ENCODE peak calls at places on chromosomes 12 and 14, in five cellular contexts. One of them, this sample, is unnamed.

GRCh38 chr12:114921796-114922195 is 237.8 kb upstream of the TBX3 start:
- DNase-seq in GM18507: no peak
- DNase-seq in amygdala: no peak
- DNase-seq in RCC 7860: peak; percentile 6
- DNase-seq in mammary epithelial cell: no peak
- DNase-seq in this sample: no peak

GRCh38 chr12:19572920-19573558 is 133.7 kb downstream of the AEBP2 start:
- DNase-seq in GM18507: peak; percentile 3
- DNase-seq in amygdala: no peak
- DNase-seq in RCC 7860: peak; percentile 31
- DNase-seq in mammary epithelial cell: peak; percentile 49
- DNase-seq in this sample: no peak

GRCh38 chr14:94907626-94908261 is 137.8 kb upstream of the GSC start:
- DNase-seq in GM18507: no peak
- DNase-seq in amygdala: no peak
- DNase-seq in RCC 7860: no peak
- DNase-seq in mammary epithelial cell: no peak
- DNase-seq in this sample: no peak

GRCh38 chr14:103000291-103000921 is 56.9 kb downstream of the CDC42BPB start:
- DNase-seq in GM18507: no peak
- DNase-seq in amygdala: no peak
- DNase-seq in RCC 7860: no peak
- DNase-seq in mammary epithelial cell: no peak
- DNase-seq in this sample: no peak

GRCh38 chr12:104460041-104460757 is 3.5 kb downstream of the CHST11 start:
- DNase-seq in GM18507: no peak
- DNase-seq in amygdala: no peak
- DNase-seq in RCC 7860: no peak
- DNase-seq in mammary epithelial cell: no peak
- DNase-seq in this sample: no peak

GRCh38 chr14:60658116-60658515 is 8.8 kb upstream of the SIX1 start:
- DNase-seq in GM18507: no peak
- DNase-seq in amygdala: no peak
- DNase-seq in RCC 7860: no peak
- DNase-seq in mammary epithelial cell: no peak
- DNase-seq in this sample: no peak

GRCh38 chr12:19411234-19412221 is 27.8 kb upstream of the AEBP2 start:
- DNase-seq in GM18507: no peak
- DNase-seq in amygdala: no peak
- DNase-seq in RCC 7860: no peak
- DNase-seq in mammary epithelial cell: no peak
- DNase-seq in this sample: no peak

GRCh38 chr14:23366163-23366921 is 1.4 kb upstream of the EFS start:
- DNase-seq in GM18507: no peak
- DNase-seq in amygdala: peak; percentile 45
- DNase-seq in RCC 7860: no peak
- DNase-seq in mammary epithelial cell: peak; percentile 60
- DNase-seq in this sample: no peak

GRCh38 chr12:57965766-57966165 is 24.4 kb downstream of the ATP23 start:
- DNase-seq in GM18507: no peak
- DNase-seq in amygdala: no peak
- DNase-seq in RCC 7860: peak; percentile 17
- DNase-seq in mammary epithelial cell: no peak
- DNase-seq in this sample: no peak

GRCh38 chr12:4169959-4170358 is 103.6 kb upstream of the CCND2 start:
- DNase-seq in GM18507: no peak
- DNase-seq in amygdala: no peak
- DNase-seq in RCC 7860: no peak
- DNase-seq in mammary epithelial cell: no peak
- DNase-seq in this sample: no peak

GRCh38 chr14:26993541-26993940 is 395.7 kb upstream of the NOVA1 start:
- DNase-seq in GM18507: no peak
- DNase-seq in amygdala: no peak
- DNase-seq in RCC 7860: no peak
- DNase-seq in mammary epithelial cell: no peak
- DNase-seq in this sample: no peak

GRCh38 chr12:71183018-71183417 is 25.2 kb upstream of the TSPAN8 start:
- DNase-seq in GM18507: no peak
- DNase-seq in amygdala: no peak
- DNase-seq in RCC 7860: no peak
- DNase-seq in mammary epithelial cell: peak; percentile 58
- DNase-seq in this sample: no peak

GRCh38 chr12:7017870-7018349 is 366 bp downstream of the LPCAT3 start:
- DNase-seq in GM18507: no peak
- DNase-seq in amygdala: no peak
- DNase-seq in RCC 7860: no peak
- DNase-seq in mammary epithelial cell: no peak
- DNase-seq in this sample: no peak

GRCh38 chr12:87509233-87509820 is 519.9 kb downstream of the C12orf50 start:
- DNase-seq in GM18507: no peak
- DNase-seq in amygdala: no peak
- DNase-seq in RCC 7860: peak; percentile 63
- DNase-seq in mammary epithelial cell: peak; percentile 68
- DNase-seq in this sample: no peak

This sample was measured in dorsolateral prefrontal cortex.